ENCODE peak calls at places on chromosomes 11 and 22, in nine cellular contexts. B, J, A, X, O, D, R, V and H are unnamed samples.

GRCh38 chr11:61947486-61948210 is 2.5 kb upstream of the BEST1 start:
- DNase-seq in B (peak; percentile 77), J (peak; percentile 96), A (peak; percentile 92), X (peak; percentile 92), O (peak; percentile 85), D (no peak), R (peak; percentile 89), V (peak; percentile 47), H (peak; percentile 70)

GRCh38 chr11:64132388-64132771 is 33.5 kb downstream of the MACROD1 start:
- DNase-seq in B (no peak), J (no peak), A (no peak), X (no peak), O (no peak), D (no peak), R (no peak), V (no peak), H (no peak)

GRCh38 chr11:36425593-36426206 is 84.4 kb downstream of the TRAF6 start:
- DNase-seq in B (no peak), J (no peak), A (no peak), X (no peak), O (no peak), D (no peak), R (no peak), V (no peak), H (peak; percentile 77)

GRCh38 chr11:3641191-3641590 is 601 bp downstream of the ART5 start:
- DNase-seq in B (no peak), J (no peak), A (no peak), X (peak; percentile 49), O (no peak), D (no peak), R (no peak), V (no peak), H (no peak)

GRCh38 chr22:44380716-44381500 is 68.2 kb upstream of the SHISAL1 start:
- DNase-seq in B (no peak), J (no peak), A (peak; percentile 58), X (peak; percentile 48), O (no peak), D (no peak), R (no peak), V (no peak), H (no peak)

GRCh38 chr11:111596319-111596718 is 5.9 kb upstream of the SIK2 start:
- DNase-seq in B (no peak), J (no peak), A (no peak), X (no peak), O (no peak), D (no peak), R (no peak), V (no peak), H (no peak)

GRCh38 chr22:45425101-45425500 is 11.6 kb downstream of the RIBC2 start:
- DNase-seq in B (no peak), J (peak; percentile 15), A (peak; percentile 32), X (peak; percentile 23), O (no peak), D (no peak), R (no peak), V (no peak), H (no peak)

GRCh38 chr11:70319694-70320093 is 49.2 kb downstream of the PPFIA1 start:
- DNase-seq in B (no peak), J (peak; percentile 38), A (no peak), X (no peak), O (peak; percentile 44), D (no peak), R (no peak), V (no peak), H (no peak)

GRCh38 chr11:65553301-65554001 is 4.7 kb downstream of the LTBP3 start:
- DNase-seq in B (no peak), J (no peak), A (peak; percentile 88), X (no peak), O (no peak), D (no peak), R (peak; percentile 75), V (peak; percentile 87), H (no peak)

GRCh38 chr22:49784630-49784971 is 43.1 kb downstream of the BRD1 start:
- DNase-seq in B (no peak), J (no peak), A (no peak), X (no peak), O (no peak), D (no peak), R (no peak), V (no peak), H (no peak)

GRCh38 chr11:70577258-70577603 is 178.9 kb downstream of the CTTN start:
- DNase-seq in B (no peak), J (no peak), A (peak; percentile 41), X (peak; percentile 27), O (no peak), D (no peak), R (no peak), V (no peak), H (no peak)

GRCh38 chr22:22578702-22579424 is 19.8 kb upstream of the PRAME start:
- DNase-seq in B (no peak), J (peak; percentile 46), A (no peak), X (no peak), O (no peak), D (no peak), R (no peak), V (no peak), H (peak; percentile 36)
- H3K4me3 ChIP-seq in B (no peak overlapping the region), J (no peak overlapping the region), A (no peak overlapping the region), X (no peak overlapping the region), O (no peak overlapping the region), D (no peak overlapping the region), R (no peak overlapping the region), V (no peak overlapping the region), H (no peak overlapping the region)

DNA sequence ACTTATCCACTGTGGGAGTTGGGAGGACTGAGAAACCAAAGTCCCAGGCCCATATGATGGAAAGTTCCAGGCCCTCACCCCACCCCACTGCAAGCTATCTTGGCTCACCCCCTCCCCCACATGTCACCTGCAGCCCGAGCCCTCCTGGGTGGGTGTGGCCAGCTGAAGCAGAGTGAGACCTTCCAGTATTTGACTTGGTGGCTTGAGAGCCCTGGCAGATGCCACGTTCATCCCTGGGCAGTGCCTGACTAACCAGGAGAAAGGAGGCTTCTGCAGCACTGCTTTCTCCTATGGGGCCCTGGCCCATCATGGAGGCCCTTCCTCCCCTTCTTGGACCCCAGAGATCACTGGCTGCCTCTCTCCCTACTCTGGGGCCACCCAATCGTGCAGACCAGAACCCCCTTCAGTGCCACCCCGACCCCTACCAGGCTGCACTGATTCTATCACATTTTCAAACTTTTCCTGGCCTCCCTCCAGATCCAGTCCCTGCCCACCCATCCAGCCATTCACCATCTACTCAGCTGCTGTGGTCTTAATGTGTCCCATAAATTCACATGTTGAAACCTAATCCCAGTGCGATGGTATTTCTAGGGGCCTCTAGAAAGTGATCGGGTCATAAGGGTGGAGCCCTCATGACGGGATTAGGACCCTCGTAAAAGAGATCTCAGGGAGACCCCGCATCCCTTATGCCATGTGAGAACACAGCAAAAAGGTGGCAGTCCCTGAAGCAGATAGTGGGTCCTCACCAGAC is 38.2 kb upstream of the WNT11 start:
- DNase-seq in B (no peak), J (no peak), A (peak; percentile 36), X (no peak), O (no peak), D (no peak), R (no peak), V (no peak), H (no peak)
- H3K4me3 ChIP-seq in B (no peak overlapping the region), J (no peak overlapping the region), A (no peak overlapping the region), X (no peak overlapping the region), O (no peak overlapping the region), D (no peak overlapping the region), R (no peak overlapping the region), V (no peak overlapping the region), H (no peak overlapping the region)

DNA sequence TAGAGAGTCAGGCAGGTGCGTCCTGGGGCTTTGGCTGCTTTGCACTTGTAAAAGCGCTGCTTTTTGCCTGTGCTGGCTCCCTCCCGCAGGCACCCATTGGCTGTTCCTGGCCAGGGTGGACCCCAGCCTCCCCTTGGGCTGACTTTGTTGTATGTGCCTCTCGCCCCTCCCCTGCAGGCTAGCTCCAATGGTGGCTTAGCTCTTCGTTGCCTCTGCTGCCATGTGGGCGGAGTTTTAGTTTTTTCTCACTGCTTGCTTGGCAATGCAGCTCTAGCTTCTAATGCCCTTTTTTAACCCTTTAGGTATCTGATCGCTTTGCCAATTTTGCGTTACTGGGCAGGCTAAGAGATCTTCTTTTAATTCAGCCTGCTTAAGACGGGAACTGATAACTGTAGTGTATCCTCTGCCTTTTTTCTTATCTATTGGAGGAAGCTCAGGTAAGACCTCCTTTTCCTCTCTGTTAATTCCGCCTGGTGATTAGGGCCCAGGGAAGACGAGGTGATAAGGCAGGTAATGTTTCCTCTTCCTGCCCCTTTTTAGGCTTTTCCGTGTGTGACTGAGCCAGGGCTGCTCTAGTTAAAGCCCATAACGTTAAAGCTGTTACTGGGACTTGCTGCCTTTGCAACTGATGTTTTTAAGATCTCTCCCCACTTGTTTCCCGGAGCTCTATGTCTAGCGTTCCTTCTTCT is 11.8 kb upstream of the GLYATL1 start:
- DNase-seq in B (peak; percentile 2), J (peak; percentile 26), A (no peak), X (no peak), O (no peak), D (no peak), R (peak; percentile 97), V (peak; percentile 52), H (no peak)
- H3K4me3 ChIP-seq in B (no peak overlapping the region), J (no peak overlapping the region), A (no peak overlapping the region), X (no peak overlapping the region), O (no peak overlapping the region), D (no peak overlapping the region), R (peak overlapping the region; percentile 14), V (peak overlapping the region; percentile 25), H (no peak overlapping the region)

GRCh38 chr11:114400222-114400973 is at the start of the genes C11orf71 and RBM7:
- DNase-seq in B (peak; percentile 95), J (peak; percentile 99), A (peak; percentile 99), X (peak; percentile 100), O (peak; percentile 98), D (peak; percentile 96), R (peak; percentile 99), V (peak; percentile 95), H (peak; percentile 96)

GRCh38 chr11:114399490-114399889 is 821 bp downstream of the C11orf71 start:
- DNase-seq in B (no peak), J (no peak), A (no peak), X (no peak), O (no peak), D (no peak), R (no peak), V (no peak), H (no peak)

GRCh38 chr11:114399903-114400221 is 449 bp downstream of the C11orf71 start:
- DNase-seq in B (no peak), J (no peak), A (no peak), X (no peak), O (no peak), D (peak; percentile 2), R (peak; percentile 92), V (no peak), H (no peak)

GRCh38 chr11:114397349-114397982 is 2.8 kb downstream of the C11orf71 start:
- DNase-seq in B (no peak), J (no peak), A (no peak), X (no peak), O (no peak), D (no peak), R (no peak), V (no peak), H (no peak)

DNA sequence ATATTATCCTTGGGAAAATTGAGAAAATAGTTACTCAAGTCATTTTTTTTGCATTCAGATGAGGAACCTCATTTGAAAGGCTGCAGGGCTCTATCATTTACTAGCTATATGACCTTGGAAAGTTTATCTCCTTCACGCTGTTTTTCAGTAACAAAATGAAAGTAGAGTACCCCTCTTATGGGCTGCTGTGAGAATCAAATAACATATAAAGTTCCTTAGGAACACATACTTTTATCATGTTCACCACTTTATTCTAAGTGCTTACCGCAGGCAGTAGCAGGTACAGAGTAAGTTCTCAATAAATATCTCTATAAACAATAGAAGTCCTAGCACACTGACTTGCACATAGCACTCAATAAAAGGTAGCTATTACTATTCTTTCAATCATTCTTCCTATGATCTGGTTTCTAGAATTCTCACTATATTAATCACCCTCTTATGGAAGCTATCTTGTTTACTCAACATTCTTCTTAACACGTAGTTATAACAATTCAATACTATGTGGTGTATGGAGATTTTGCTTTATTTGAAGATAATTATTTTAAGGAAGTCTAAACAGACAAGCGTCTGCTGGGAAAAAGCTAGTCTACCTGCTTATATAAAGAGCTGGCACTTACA is 1.9 kb downstream of the C11orf71 start:
- DNase-seq in B (no peak), J (no peak), A (no peak), X (no peak), O (no peak), D (no peak), R (no peak), V (no peak), H (no peak)
- H3K4me3 ChIP-seq in B (no peak overlapping the region), J (no peak overlapping the region), A (no peak overlapping the region), X (peak overlapping the region; percentile 88), O (no peak overlapping the region), D (no peak overlapping the region), R (no peak overlapping the region), V (no peak overlapping the region), H (no peak overlapping the region)